ENCODE peak calls at places on chromosome 7, in six cellular contexts. V is H1, F is IMR-90, C is mesendoderm, T is neuronal stem cell, P is H9. R is an unnamed sample.

GRCh38 chr7:43834463-43835251 is 34.7 kb downstream of the MRPS24 start:
- DNase-seq in V (no peak), F (peak), C (peak), T (no peak), P (no peak), R (peak)

GRCh38 chr7:131107343-131108211 is 220.1 kb upstream of the MKLN1 start:
- DNase-seq in V (peak), F (peak), C (peak), T (peak), P (peak), R (peak)

GRCh38 chr7:16463520-16463919 is 2.0 kb downstream of the SOSTDC1 start:
- DNase-seq in V (no peak), F (no peak), C (no peak), T (no peak), P (no peak), R (no peak)

GRCh38 chr7:19972872-19973271 is 199.5 kb upstream of the TMEM196 start:
- DNase-seq in V (no peak), F (no peak), C (no peak), T (no peak), P (no peak), R (no peak)

GRCh38 chr7:143901360-143901709 is 641 bp downstream of the TCAF1 start:
- DNase-seq in V (peak), F (peak), C (no peak), T (peak), P (no peak), R (no peak)

GRCh38 chr7:33821970-33822369 is 83.4 kb upstream of the BMPER start:
- DNase-seq in V (no peak), F (no peak), C (no peak), T (no peak), P (no peak), R (no peak)

GRCh38 chr7:104933433-104934074 is 80.5 kb upstream of the KMT2E start:
- DNase-seq in V (no peak), F (no peak), C (no peak), T (no peak), P (no peak), R (no peak)

GRCh38 chr7:35593896-35594295 is 101.0 kb downstream of the HERPUD2 start:
- DNase-seq in V (peak), F (no peak), C (peak), T (peak), P (peak), R (no peak)

GRCh38 chr7:55438765-55439525 is 73.8 kb downstream of the LANCL2 start:
- DNase-seq in V (no peak), F (peak), C (no peak), T (no peak), P (no peak), R (no peak)

GRCh38 chr7:158495780-158496179 is 91.8 kb downstream of the PTPRN2 start:
- DNase-seq in V (peak), F (no peak), C (peak), T (peak), P (peak), R (no peak)

GRCh38 chr7:121244120-121244865 is 84.5 kb upstream of the WNT16 start:
- DNase-seq in V (no peak), F (no peak), C (no peak), T (no peak), P (no peak), R (no peak)

GRCh38 chr7:141074997-141075396 is 1.1 kb downstream of the TMEM178B start:
- DNase-seq in V (no peak), F (no peak), C (no peak), T (no peak), P (no peak), R (no peak)

GRCh38 chr7:981793-982510 is 1.0 kb upstream of the CYP2W1 start:
- DNase-seq in V (no peak), F (no peak), C (no peak), T (no peak), P (no peak), R (no peak)

GRCh38 chr7:982511-983181 is at the start of gene CYP2W1:
- DNase-seq in V (no peak), F (no peak), C (no peak), T (no peak), P (no peak), R (no peak)

GRCh38 chr7:984361-985126 is 1.6 kb downstream of the CYP2W1 start:
- DNase-seq in V (no peak), F (no peak), C (no peak), T (no peak), P (no peak), R (no peak)

GRCh38 chr7:985127-985416 is 2.1 kb downstream of the CYP2W1 start:
- DNase-seq in V (no peak), F (no peak), C (no peak), T (no peak), P (no peak), R (no peak)

GRCh38 chr7:983182-984071 is 446 bp downstream of the CYP2W1 start:
- DNase-seq in V (no peak), F (no peak), C (no peak), T (no peak), P (no peak), R (no peak)
- H3K4me2 ChIP-seq in V (no peak), F (no peak), C (no peak), T (no peak), P (no peak), R (no peak)

DNA sequence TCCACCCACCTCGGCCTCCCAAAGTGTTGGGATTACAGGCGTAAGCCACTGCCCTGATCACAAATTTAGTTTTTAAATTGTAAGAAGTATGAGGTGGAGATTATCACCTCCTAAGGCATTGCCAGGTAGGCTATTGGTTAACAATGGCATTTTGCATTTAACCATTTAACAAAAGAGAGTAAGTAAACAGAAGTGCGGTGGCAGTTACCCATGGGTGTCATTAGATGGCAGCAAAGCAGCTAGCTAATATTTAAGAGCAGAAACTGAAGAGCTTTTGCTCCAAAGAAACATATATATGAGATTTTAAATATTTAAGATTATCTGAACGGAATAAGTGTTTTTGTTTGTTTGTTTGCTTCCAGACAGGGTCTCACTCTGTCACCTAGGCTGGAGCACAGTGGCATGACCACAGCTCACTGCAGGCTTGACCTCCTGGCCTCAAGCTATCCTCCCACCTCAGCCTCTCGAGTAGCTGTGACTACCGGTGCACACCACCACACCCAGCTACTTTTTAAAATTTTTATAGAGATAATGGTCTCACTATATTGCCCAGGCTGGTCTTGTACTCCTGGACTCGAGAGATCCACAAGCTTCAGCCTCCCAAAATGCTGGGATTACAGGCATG is 325.5 kb upstream of the C7orf33 start:
- DNase-seq in V (no peak), F (peak), C (peak), T (no peak), P (peak), R (peak)
- H3K9ac ChIP-seq in V (no peak), F (no peak), C (no peak), T (no peak), P (no peak), R (no peak)

GRCh38 chr7:135156290-135156689 is 8.4 kb downstream of the TMEM140 start:
- DNase-seq in V (no peak), F (no peak), C (no peak), T (no peak), P (no peak), R (no peak)

GRCh38 chr7:135158141-135158655 is 10.3 kb downstream of the TMEM140 start:
- DNase-seq in V (no peak), F (no peak), C (no peak), T (no peak), P (no peak), R (no peak)

GRCh38 chr7:135152447-135152846 is 4.6 kb downstream of the TMEM140 start:
- DNase-seq in V (no peak), F (no peak), C (no peak), T (no peak), P (no peak), R (no peak)

GRCh38 chr7:135151162-135151932 is 3.5 kb downstream of the TMEM140 start:
- DNase-seq in V (no peak), F (no peak), C (no peak), T (no peak), P (no peak), R (no peak)

DNA sequence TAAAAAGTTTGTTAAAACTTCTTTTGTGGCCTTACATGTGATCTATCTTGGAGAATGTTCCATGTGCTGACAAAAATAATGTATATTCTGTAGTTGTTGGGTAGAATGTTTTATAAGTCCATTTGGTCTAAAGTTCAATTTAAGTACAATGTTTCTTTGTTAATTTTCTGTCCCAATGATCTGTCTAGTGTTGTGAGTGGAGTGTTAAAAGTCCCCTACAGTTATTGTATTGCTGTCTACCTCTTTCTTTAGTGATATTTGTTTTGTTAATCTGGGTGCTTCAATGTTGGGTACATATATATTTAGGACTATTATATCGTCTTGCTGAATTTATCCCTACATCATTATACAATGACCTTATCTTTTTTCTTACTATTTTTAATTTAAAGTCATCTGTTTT is 6.9 kb downstream of the TMEM140 start:
- DNase-seq in V (no peak), F (no peak), C (no peak), T (no peak), P (no peak), R (no peak)
- H2BK15ac ChIP-seq in V (no peak), F (no peak), C (no peak), T (no peak), P (no peak), R (no peak)

GRCh38 chr7:22549051-22549450 is 49.1 kb upstream of the STEAP1B start:
- DNase-seq in V (peak), F (no peak), C (peak), T (no peak), P (peak), R (no peak)
- H3K4me2 ChIP-seq in V (peak), F (no peak), C (peak), T (peak), P (peak), R (no peak)

DNA sequence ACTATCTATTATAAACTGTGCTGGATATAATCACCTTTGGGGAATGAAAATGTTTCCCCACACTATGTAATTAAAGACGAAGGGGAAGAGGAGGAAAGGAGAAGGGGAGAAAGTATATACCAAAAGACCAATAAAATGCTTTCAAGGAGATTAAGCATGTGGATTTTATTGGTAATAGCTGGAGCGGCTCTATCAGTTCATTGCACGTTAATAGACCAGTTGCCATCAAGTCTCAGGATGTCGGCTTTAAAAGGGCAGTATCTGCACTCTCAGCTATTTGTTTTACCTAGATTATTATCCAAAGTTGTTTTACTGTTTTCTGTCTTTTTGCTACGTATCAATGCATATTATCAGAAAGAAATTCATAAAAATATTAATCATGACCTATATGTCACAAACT is 9.0 kb downstream of the ETV1 start:
- DNase-seq in V (no peak), F (no peak), C (no peak), T (no peak), P (no peak), R (no peak)
- H3K9ac ChIP-seq in V (no peak), F (no peak), C (no peak), T (no peak), P (no peak), R (peak)

R was measured in mesenchymal stem cell.